ENCODE peak calls at places on chromosomes 7 and 10, in seven cellular contexts. One of them, this sample, is unnamed.

GRCh38 chr7:83271212-83272099 is 108.8 kb upstream of the PCLO start:
- DNase-seq in fibroblast of mammary gland: peak; percentile 26
- DNase-seq in coronary artery: no peak
- DNase-seq in H9: no peak
- DNase-seq in A673: peak; percentile 64
- DNase-seq in Karpas-422: no peak
- DNase-seq in suprapubic skin: no peak
- DNase-seq in this sample: no peak

GRCh38 chr7:155860461-155860839 is 48.2 kb upstream of the SHH start:
- DNase-seq in Karpas-422: no peak
- DNase-seq in suprapubic skin: peak; percentile 18
- DNase-seq in fibroblast of mammary gland: no peak
- DNase-seq in H9: no peak
- DNase-seq in A673: no peak
- DNase-seq in coronary artery: peak; percentile 31
- DNase-seq in this sample: no peak

GRCh38 chr7:140571537-140572122 is 69.0 kb downstream of the DENND2A start:
- DNase-seq in A673: no peak
- DNase-seq in Karpas-422: no peak
- DNase-seq in H9: no peak
- DNase-seq in fibroblast of mammary gland: peak; percentile 33
- DNase-seq in coronary artery: no peak
- DNase-seq in suprapubic skin: no peak
- DNase-seq in this sample: no peak

GRCh38 chr10:38127812-38128211 is 33.7 kb downstream of the ZNF37A start:
- DNase-seq in Karpas-422: no peak
- DNase-seq in suprapubic skin: no peak
- DNase-seq in H9: no peak
- DNase-seq in A673: no peak
- DNase-seq in coronary artery: no peak
- DNase-seq in fibroblast of mammary gland: no peak
- DNase-seq in this sample: no peak

GRCh38 chr10:5620223-5620721 is 46.1 kb downstream of the ASB13 start:
- DNase-seq in A673: no peak
- DNase-seq in suprapubic skin: no peak
- DNase-seq in H9: no peak
- DNase-seq in fibroblast of mammary gland: no peak
- DNase-seq in coronary artery: no peak
- DNase-seq in Karpas-422: no peak
- DNase-seq in this sample: no peak

GRCh38 chr10:51894752-51895151 is 195.4 kb upstream of the CSTF2T start:
- DNase-seq in A673: no peak
- DNase-seq in H9: no peak
- DNase-seq in fibroblast of mammary gland: peak; percentile 59
- DNase-seq in Karpas-422: no peak
- DNase-seq in suprapubic skin: no peak
- DNase-seq in coronary artery: no peak
- DNase-seq in this sample: no peak

GRCh38 chr7:13563676-13564075 is 425.8 kb downstream of the ETV1 start:
- DNase-seq in fibroblast of mammary gland: no peak
- DNase-seq in suprapubic skin: no peak
- DNase-seq in A673: no peak
- DNase-seq in coronary artery: no peak
- DNase-seq in H9: no peak
- DNase-seq in Karpas-422: no peak
- DNase-seq in this sample: no peak

GRCh38 chr7:121021266-121021969 is 32.9 kb downstream of the CPED1 start:
- DNase-seq in suprapubic skin: no peak
- DNase-seq in Karpas-422: no peak
- DNase-seq in coronary artery: no peak
- DNase-seq in H9: no peak
- DNase-seq in fibroblast of mammary gland: no peak
- DNase-seq in A673: no peak
- DNase-seq in this sample: no peak

GRCh38 chr10:11871470-11871869 is 48.3 kb downstream of the PROSER2 start:
- DNase-seq in H9: no peak
- DNase-seq in Karpas-422: no peak
- DNase-seq in fibroblast of mammary gland: no peak
- DNase-seq in coronary artery: no peak
- DNase-seq in suprapubic skin: no peak
- DNase-seq in A673: no peak
- DNase-seq in this sample: no peak

GRCh38 chr7:65554-65953 is 126.8 kb upstream of the FAM20C start:
- DNase-seq in H9: no peak
- DNase-seq in coronary artery: no peak
- DNase-seq in suprapubic skin: peak; percentile 55
- DNase-seq in fibroblast of mammary gland: peak; percentile 69
- DNase-seq in Karpas-422: no peak
- DNase-seq in A673: no peak
- DNase-seq in this sample: no peak

GRCh38 chr7:25887795-25888559 is 264.0 kb upstream of the NFE2L3 start:
- DNase-seq in A673: no peak
- DNase-seq in fibroblast of mammary gland: no peak
- DNase-seq in coronary artery: no peak
- DNase-seq in Karpas-422: no peak
- DNase-seq in H9: no peak
- DNase-seq in suprapubic skin: no peak
- DNase-seq in this sample: no peak

GRCh38 chr10:79490400-79491081 is 21.8 kb upstream of the EIF5AL1 start:
- DNase-seq in coronary artery: no peak
- DNase-seq in A673: no peak
- DNase-seq in H9: peak; percentile 35
- DNase-seq in fibroblast of mammary gland: peak; percentile 45
- DNase-seq in Karpas-422: no peak
- DNase-seq in suprapubic skin: peak; percentile 52
- DNase-seq in this sample: peak; percentile 30

GRCh38 chr7:48636391-48637015 is 287.8 kb upstream of the CDC14C start:
- DNase-seq in coronary artery: no peak
- DNase-seq in fibroblast of mammary gland: no peak
- DNase-seq in A673: no peak
- DNase-seq in H9: no peak
- DNase-seq in Karpas-422: no peak
- DNase-seq in suprapubic skin: no peak
- DNase-seq in this sample: peak; percentile 27

GRCh38 chr7:48389977-48390376 is 218.7 kb downstream of the ABCA13 start:
- DNase-seq in A673: no peak
- DNase-seq in coronary artery: no peak
- DNase-seq in H9: no peak
- DNase-seq in Karpas-422: no peak
- DNase-seq in fibroblast of mammary gland: peak; percentile 74
- DNase-seq in suprapubic skin: no peak
- DNase-seq in this sample: no peak

GRCh38 chr7:80583901-80584300 is 54.5 kb upstream of the CD36 start:
- DNase-seq in A673: no peak
- DNase-seq in suprapubic skin: no peak
- DNase-seq in coronary artery: no peak
- DNase-seq in H9: no peak
- DNase-seq in Karpas-422: no peak
- DNase-seq in fibroblast of mammary gland: peak; percentile 14
- DNase-seq in this sample: no peak

GRCh38 chr7:128867842-128868623 is 5.4 kb downstream of the ATP6V1F start:
- DNase-seq in H9: peak; percentile 65
- DNase-seq in A673: no peak
- DNase-seq in coronary artery: no peak
- DNase-seq in Karpas-422: no peak
- DNase-seq in suprapubic skin: no peak
- DNase-seq in fibroblast of mammary gland: no peak
- DNase-seq in this sample: peak; percentile 43

GRCh38 chr10:50367732-50368131 is 116.4 kb upstream of the ASAH2 start:
- DNase-seq in A673: peak; percentile 52
- DNase-seq in suprapubic skin: no peak
- DNase-seq in fibroblast of mammary gland: peak; percentile 65
- DNase-seq in coronary artery: no peak
- DNase-seq in Karpas-422: no peak
- DNase-seq in H9: peak; percentile 33
- DNase-seq in this sample: peak; percentile 37

GRCh38 chr7:141544831-141545230 is 6.4 kb upstream of the AGK start:
- DNase-seq in Karpas-422: no peak
- DNase-seq in A673: no peak
- DNase-seq in fibroblast of mammary gland: no peak
- DNase-seq in coronary artery: no peak
- DNase-seq in suprapubic skin: no peak
- DNase-seq in H9: peak; percentile 57
- DNase-seq in this sample: no peak

GRCh38 chr10:91932737-91933136 is 9.2 kb downstream of the BTAF1 start:
- DNase-seq in coronary artery: no peak
- DNase-seq in fibroblast of mammary gland: no peak
- DNase-seq in H9: no peak
- DNase-seq in A673: no peak
- DNase-seq in Karpas-422: no peak
- DNase-seq in suprapubic skin: no peak
- DNase-seq in this sample: no peak

GRCh38 chr7:4266270-4267040 is 415.6 kb upstream of the FOXK1 start:
- DNase-seq in fibroblast of mammary gland: no peak
- DNase-seq in coronary artery: peak; percentile 59
- DNase-seq in Karpas-422: no peak
- DNase-seq in H9: no peak
- DNase-seq in suprapubic skin: no peak
- DNase-seq in A673: no peak
- DNase-seq in this sample: peak; percentile 37

GRCh38 chr7:50418086-50418515 is 32.0 kb downstream of the FIGNL1 start:
- DNase-seq in coronary artery: no peak
- DNase-seq in Karpas-422: peak; percentile 90
- DNase-seq in suprapubic skin: no peak
- DNase-seq in A673: peak; percentile 86
- DNase-seq in H9: peak; percentile 90
- DNase-seq in fibroblast of mammary gland: peak; percentile 80
- DNase-seq in this sample: peak; percentile 92

GRCh38 chr10:28327494-28327886 is 24.6 kb upstream of the MPP7 start:
- DNase-seq in H9: no peak
- DNase-seq in coronary artery: no peak
- DNase-seq in A673: no peak
- DNase-seq in suprapubic skin: no peak
- DNase-seq in fibroblast of mammary gland: peak; percentile 62
- DNase-seq in Karpas-422: no peak
- DNase-seq in this sample: no peak

GRCh38 chr7:8325067-8325466 is 63.1 kb upstream of the ICA1 start:
- DNase-seq in A673: no peak
- DNase-seq in Karpas-422: no peak
- DNase-seq in coronary artery: no peak
- DNase-seq in suprapubic skin: no peak
- DNase-seq in H9: no peak
- DNase-seq in fibroblast of mammary gland: no peak
- DNase-seq in this sample: no peak

GRCh38 chr10:77501152-77501845 is 136.3 kb downstream of the KCNMA1 start:
- DNase-seq in A673: no peak
- DNase-seq in coronary artery: no peak
- DNase-seq in H9: no peak
- DNase-seq in suprapubic skin: no peak
- DNase-seq in Karpas-422: no peak
- DNase-seq in fibroblast of mammary gland: peak; percentile 93
- DNase-seq in this sample: no peak

GRCh38 chr10:126158090-126158489 is 230.2 kb downstream of the ADAM12 start:
- DNase-seq in suprapubic skin: no peak
- DNase-seq in Karpas-422: no peak
- DNase-seq in A673: no peak
- DNase-seq in fibroblast of mammary gland: no peak
- DNase-seq in H9: no peak
- DNase-seq in coronary artery: no peak
- DNase-seq in this sample: no peak

GRCh38 chr7:29194594-29195417 is at the start of gene CHN2:
- DNase-seq in coronary artery: no peak
- DNase-seq in suprapubic skin: peak; percentile 69
- DNase-seq in A673: peak; percentile 83
- DNase-seq in H9: peak; percentile 67
- DNase-seq in Karpas-422: no peak
- DNase-seq in fibroblast of mammary gland: peak; percentile 11
- DNase-seq in this sample: peak; percentile 71

GRCh38 chr10:34121974-34122282 is 693.2 kb downstream of the PARD3 start:
- DNase-seq in fibroblast of mammary gland: no peak
- DNase-seq in H9: no peak
- DNase-seq in A673: no peak
- DNase-seq in Karpas-422: no peak
- DNase-seq in coronary artery: no peak
- DNase-seq in suprapubic skin: no peak
- DNase-seq in this sample: no peak

GRCh38 chr10:33327750-33328149 is 6.7 kb downstream of the NRP1 start:
- DNase-seq in suprapubic skin: no peak
- DNase-seq in H9: no peak
- DNase-seq in Karpas-422: no peak
- DNase-seq in fibroblast of mammary gland: no peak
- DNase-seq in A673: peak; percentile 61
- DNase-seq in coronary artery: no peak
- DNase-seq in this sample: no peak

GRCh38 chr7:134768243-134768642 is 11.2 kb upstream of the CALD1 start:
- DNase-seq in coronary artery: no peak
- DNase-seq in suprapubic skin: no peak
- DNase-seq in fibroblast of mammary gland: no peak
- DNase-seq in H9: no peak
- DNase-seq in Karpas-422: no peak
- DNase-seq in A673: no peak
- DNase-seq in this sample: no peak

GRCh38 chr7:158432369-158433270 is 155.0 kb downstream of the PTPRN2 start:
- DNase-seq in A673: no peak
- DNase-seq in H9: no peak
- DNase-seq in coronary artery: no peak
- DNase-seq in Karpas-422: no peak
- DNase-seq in suprapubic skin: peak; percentile 1
- DNase-seq in fibroblast of mammary gland: peak; percentile 77
- DNase-seq in this sample: no peak

GRCh38 chr7:33792547-33793105 is 112.7 kb upstream of the BMPER start:
- DNase-seq in A673: peak; percentile 52
- DNase-seq in suprapubic skin: no peak
- DNase-seq in fibroblast of mammary gland: no peak
- DNase-seq in Karpas-422: no peak
- DNase-seq in H9: no peak
- DNase-seq in coronary artery: no peak
- DNase-seq in this sample: no peak

GRCh38 chr7:90250601-90251303 is 5.8 kb downstream of the CFAP69 start:
- DNase-seq in fibroblast of mammary gland: peak; percentile 88
- DNase-seq in Karpas-422: no peak
- DNase-seq in suprapubic skin: no peak
- DNase-seq in H9: no peak
- DNase-seq in coronary artery: no peak
- DNase-seq in A673: no peak
- DNase-seq in this sample: no peak

GRCh38 chr7:14666304-14666703 is 236.2 kb downstream of the DGKB start:
- DNase-seq in suprapubic skin: no peak
- DNase-seq in A673: no peak
- DNase-seq in H9: no peak
- DNase-seq in Karpas-422: no peak
- DNase-seq in coronary artery: no peak
- DNase-seq in fibroblast of mammary gland: no peak
- DNase-seq in this sample: no peak

This sample was measured in ELF-1.